ENCODE peak calls at places on chromosomes 16 and 17, in seven cellular contexts. P, S, I, C, Q, E and W are unnamed samples.

GRCh38 chr17:27268394-27269085 is 25.4 kb upstream of the WSB1 start:
- DNase-seq in E (no peak), Q (no peak), C (no peak), I (no peak), P (no peak), S (no peak), W (no peak)

GRCh38 chr17:77125432-77125901 is 15.3 kb upstream of the SEC14L1 start:
- DNase-seq in E (peak), P (no peak), Q (no peak), S (no peak), I (peak), C (no peak), W (peak)

GRCh38 chr16:56814537-56815432 is 50.2 kb upstream of the SLC12A3 start:
- DNase-seq in C (no peak), E (no peak), S (no peak), I (no peak), Q (no peak), P (no peak), W (no peak)

GRCh38 chr16:54931757-54932660 is 1.3 kb downstream of the IRX5 start:
- DNase-seq in I (peak), Q (no peak), E (no peak), S (no peak), P (no peak), C (no peak), W (peak)

GRCh38 chr17:73765824-73766563 is 121.7 kb upstream of the SDK2 start:
- DNase-seq in E (no peak), C (no peak), P (no peak), S (no peak), Q (no peak), I (no peak), W (no peak)

GRCh38 chr16:23691483-23692189 is 12.9 kb downstream of the PLK1 start:
- DNase-seq in E (peak), C (no peak), P (no peak), I (peak), S (no peak), Q (no peak), W (no peak)

GRCh38 chr17:37607637-37608368 is 1.4 kb downstream of the SYNRG start:
- DNase-seq in S (no peak), E (no peak), P (no peak), I (no peak), Q (no peak), C (no peak), W (no peak)

GRCh38 chr17:79950306-79950705 is 85.4 kb downstream of the TBC1D16 start:
- DNase-seq in P (no peak), C (no peak), S (peak), Q (no peak), I (no peak), E (no peak), W (no peak)

GRCh38 chr16:15682105-15682570 is 32.1 kb downstream of the NDE1 start:
- DNase-seq in C (peak), P (no peak), Q (no peak), S (peak), I (peak), E (no peak), W (no peak)